ENCODE peak calls at places on chromosomes 3 and 15, in seven cellular contexts. Y is ascending aorta, O is stomach, W is progenitor cell of endocrine pancreas, K is PC-9, F is sigmoid colon, I is fibroblast of lung. U is an unnamed sample.

GRCh38 chr3:59480486-59480995 is 430.7 kb upstream of the CFAP20DC start:
- DNase-seq in Y (no peak), O (no peak), W (no peak), K (peak; percentile 14), F (no peak), I (peak; percentile 74), U (no peak)

GRCh38 chr3:82384176-82384575 is 622.7 kb upstream of the GBE1 start:
- DNase-seq in Y (no peak), O (no peak), W (no peak), K (no peak), F (no peak), I (no peak), U (no peak)

GRCh38 chr3:193780371-193780770 is 187.4 kb downstream of the OPA1 start:
- DNase-seq in Y (no peak), O (no peak), W (no peak), K (no peak), F (no peak), I (no peak), U (no peak)

GRCh38 chr3:155704771-155705559 is 39.9 kb downstream of the PLCH1 start:
- DNase-seq in Y (no peak), O (no peak), W (no peak), K (no peak), F (no peak), I (peak; percentile 74), U (no peak)

GRCh38 chr15:70781236-70781635 is 17.9 kb upstream of the UACA start:
- DNase-seq in Y (no peak), O (no peak), W (no peak), K (peak; percentile 68), F (no peak), I (no peak), U (no peak)

GRCh38 chr3:122458992-122459391 is 43.1 kb upstream of the WDR5B start:
- DNase-seq in Y (no peak), O (no peak), W (no peak), K (no peak), F (no peak), I (peak; percentile 48), U (no peak)

GRCh38 chr3:63727248-63727647 is 74.8 kb downstream of the SNTN start:
- DNase-seq in Y (no peak), O (no peak), W (no peak), K (no peak), F (no peak), I (peak; percentile 40), U (no peak)

GRCh38 chr15:74245342-74245931 is 9.3 kb downstream of the CCDC33 start:
- DNase-seq in Y (no peak), O (no peak), W (no peak), K (no peak), F (no peak), I (no peak), U (no peak)

GRCh38 chr3:47416041-47416440 is 35.2 kb downstream of the PTPN23 start:
- DNase-seq in Y (no peak), O (peak; percentile 39), W (no peak), K (no peak), F (peak; percentile 64), I (no peak), U (no peak)

GRCh38 chr3:142910280-142910679 is 21.4 kb upstream of the PCOLCE2 start:
- DNase-seq in Y (no peak), O (no peak), W (no peak), K (no peak), F (no peak), I (peak; percentile 51), U (no peak)

GRCh38 chr3:78794431-78794830 is 973.4 kb downstream of the ROBO1 start:
- DNase-seq in Y (no peak), O (no peak), W (no peak), K (no peak), F (no peak), I (no peak), U (no peak)

GRCh38 chr3:38730281-38730680 is 80.8 kb upstream of the SCN5A start:
- DNase-seq in Y (no peak), O (no peak), W (no peak), K (no peak), F (no peak), I (peak; percentile 43), U (no peak)

GRCh38 chr15:36584511-36584910 is 5.1 kb downstream of the CDIN1 start:
- DNase-seq in Y (no peak), O (no peak), W (no peak), K (no peak), F (no peak), I (no peak), U (no peak)

GRCh38 chr3:47012342-47013230 is 33.1 kb downstream of the NBEAL2 start:
- DNase-seq in Y (no peak), O (peak; percentile 59), W (no peak), K (no peak), F (no peak), I (no peak), U (no peak)

GRCh38 chr3:159246385-159246784 is 444.5 kb downstream of the MFSD1 start:
- DNase-seq in Y (no peak), O (no peak), W (no peak), K (no peak), F (no peak), I (no peak), U (no peak)

GRCh38 chr3:102885289-102885688 is 450.5 kb downstream of the ZPLD1 start:
- DNase-seq in Y (no peak), O (no peak), W (no peak), K (no peak), F (no peak), I (no peak), U (no peak)

GRCh38 chr3:23288286-23288685 is 85.2 kb downstream of the UBE2E2 start:
- DNase-seq in Y (no peak), O (no peak), W (no peak), K (no peak), F (no peak), I (no peak), U (no peak)

GRCh38 chr3:53554559-53555511 is 60.4 kb downstream of the CACNA1D start:
- DNase-seq in Y (no peak), O (no peak), W (no peak), K (no peak), F (no peak), I (no peak), U (peak; percentile 49)

GRCh38 chr15:44588541-44588940 is 51.6 kb downstream of the EIF3J start:
- DNase-seq in Y (no peak), O (no peak), W (no peak), K (no peak), F (no peak), I (no peak), U (no peak)

GRCh38 chr15:44580105-44580504 is 43.2 kb downstream of the EIF3J start:
- DNase-seq in Y (no peak), O (no peak), W (no peak), K (no peak), F (no peak), I (no peak), U (no peak)

GRCh38 chr15:44585633-44586032 is 48.7 kb downstream of the EIF3J start:
- DNase-seq in Y (no peak), O (no peak), W (no peak), K (no peak), F (no peak), I (no peak), U (no peak)

GRCh38 chr15:44584162-44584749 is 47.3 kb downstream of the EIF3J start:
- DNase-seq in Y (no peak), O (peak; percentile 64), W (no peak), K (peak; percentile 54), F (no peak), I (peak; percentile 9), U (no peak)
- TF ChIP-seq CTCF in Y (no peak), O (peak; percentile 29), W (peak; percentile 27), K (peak; percentile 51), F (no peak), I (peak; percentile 38), U (peak; percentile 46)

DNA sequence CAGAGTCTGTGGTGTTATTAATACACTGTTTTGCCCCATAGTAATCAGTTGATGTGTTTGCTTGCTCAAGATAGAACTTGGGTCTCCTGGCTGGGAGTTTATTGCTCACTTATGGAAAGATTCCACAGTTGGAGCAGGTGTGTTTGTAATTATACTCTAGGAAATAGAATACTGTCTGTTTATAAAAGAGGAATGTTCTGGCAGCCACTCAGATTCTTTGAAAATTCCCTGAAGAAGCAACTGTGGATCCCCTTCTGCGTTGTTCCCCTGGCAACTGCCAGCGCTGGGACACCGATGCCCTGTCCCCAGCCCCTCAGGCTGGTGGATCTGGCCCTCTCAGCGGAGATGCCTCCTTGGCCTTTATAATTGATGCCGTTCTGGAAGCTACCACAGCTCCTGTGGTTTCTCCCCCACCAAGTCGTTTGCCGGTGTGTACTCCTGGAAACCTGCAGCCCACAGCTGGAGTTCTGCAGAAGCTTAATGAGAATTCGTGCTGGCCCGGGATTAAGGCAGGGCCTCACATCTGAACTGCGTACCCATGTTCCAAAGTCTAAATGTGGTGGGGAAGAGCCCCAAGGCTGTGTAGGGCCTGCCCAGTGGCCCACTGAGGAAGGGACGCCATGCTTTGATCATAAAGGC is 226.0 kb downstream of the ITPR1 start:
- DNase-seq in Y (no peak), O (no peak), W (no peak), K (no peak), F (no peak), I (peak; percentile 55), U (no peak)
- TF ChIP-seq CTCF in Y (no peak), O (no peak), W (no peak), K (no peak), F (no peak), I (no peak), U (no peak)

DNA sequence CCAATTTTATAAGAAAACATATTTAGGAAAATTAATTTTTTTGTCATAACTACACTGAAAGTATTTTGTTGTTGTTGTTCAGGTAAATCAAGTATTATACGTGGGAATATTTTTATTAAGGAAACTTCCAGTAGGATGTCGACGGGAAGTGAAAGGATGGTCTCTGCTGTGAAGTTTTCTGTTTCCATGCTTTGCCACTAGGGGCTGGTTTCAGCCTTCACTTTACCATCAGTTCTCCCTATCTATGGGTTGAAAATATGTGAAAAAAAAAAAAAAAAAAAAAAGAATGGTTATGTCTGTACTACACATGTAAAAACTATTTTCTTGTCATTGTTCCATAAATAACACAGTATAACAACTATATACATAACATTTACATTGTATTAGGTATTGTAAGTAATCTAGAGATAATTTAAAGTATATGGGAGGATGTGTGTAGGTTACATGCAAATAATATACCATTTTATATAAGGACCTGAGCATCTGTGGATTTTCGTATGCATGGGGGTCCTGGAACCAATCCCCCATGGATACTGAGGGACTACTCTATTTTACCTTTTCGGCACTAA is 136.7 kb downstream of the SMAD6 start:
- DNase-seq in Y (peak; percentile 22), O (no peak), W (no peak), K (no peak), F (no peak), I (peak; percentile 52), U (no peak)
- TF ChIP-seq CTCF in Y (no peak), O (peak; percentile 45), W (peak; percentile 71), K (peak; percentile 62), F (peak; percentile 32), I (peak; percentile 81), U (no peak)

DNA sequence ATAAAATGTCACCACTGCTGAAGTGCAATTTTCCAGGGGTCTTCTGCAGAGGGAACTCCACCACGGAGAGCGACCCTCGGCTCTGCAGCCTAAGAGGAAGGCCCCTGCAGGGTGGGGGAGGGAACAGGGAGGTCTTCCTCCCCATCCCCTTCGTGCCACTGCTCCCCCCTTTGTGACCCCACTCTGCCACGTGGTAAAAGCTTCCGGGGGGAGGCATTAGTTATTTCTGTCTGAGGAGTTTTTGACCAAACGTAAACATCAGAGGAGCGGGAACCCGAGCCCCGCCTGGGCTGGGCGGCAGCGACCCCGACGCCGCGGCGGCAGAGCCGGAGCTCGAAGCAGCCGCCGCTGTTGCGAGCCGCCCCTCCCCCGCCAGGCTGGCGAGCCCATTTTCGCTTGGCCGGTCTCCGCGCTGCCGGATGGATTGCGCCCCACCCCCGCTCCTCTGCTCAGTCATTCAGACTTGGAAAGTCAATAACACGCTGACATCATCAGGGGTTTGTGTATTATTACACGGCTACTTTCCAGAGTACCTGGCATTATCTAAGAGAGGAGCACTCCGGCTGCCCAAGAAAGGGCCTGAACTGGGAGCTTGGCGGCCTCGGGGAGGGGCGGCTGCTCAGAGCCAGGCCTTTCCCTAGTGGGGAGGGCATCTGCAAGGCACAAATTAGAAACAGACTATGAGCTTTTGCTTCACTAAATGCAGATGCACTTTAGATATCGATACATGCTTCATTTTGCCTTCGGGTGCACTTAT is 162.5 kb upstream of the TBL1XR1 start:
- DNase-seq in Y (peak; percentile 97), O (peak; percentile 96), W (peak; percentile 96), K (peak; percentile 98), F (peak; percentile 98), I (peak; percentile 99), U (peak; percentile 91)
- TF ChIP-seq CTCF in Y (no peak), O (no peak), W (no peak), K (no peak), F (no peak), I (no peak), U (peak; percentile 19)